ENCODE peak calls at places on chromosomes 5 and 9, in five cellular contexts. One of them, this sample, is unnamed.
A peak's percentile ranks its signal among the peaks of the same experiment; 100 is the strongest.

GRCh38 chr5:170097934-170098333 is 7.8 kb upstream of the FOXI1 start:
- DNase-seq in NCI-H1694: no peak
- DNase-seq in heart left ventricle: no peak
- DNase-seq in NCI-H345: no peak
- DNase-seq in OCI-LY7: no peak
- DNase-seq in this sample: no peak

GRCh38 chr5:116145416-116145815 is 60.6 kb downstream of the COMMD10 start:
- DNase-seq in OCI-LY7: no peak
- DNase-seq in NCI-H1694: no peak
- DNase-seq in heart left ventricle: no peak
- DNase-seq in NCI-H345: no peak
- DNase-seq in this sample: no peak

GRCh38 chr9:21788752-21789151 is 13.7 kb upstream of the MTAP start:
- DNase-seq in heart left ventricle: no peak
- DNase-seq in OCI-LY7: no peak
- DNase-seq in NCI-H345: no peak
- DNase-seq in NCI-H1694: no peak
- DNase-seq in this sample: no peak

GRCh38 chr5:123460296-123460729 is 37.1 kb upstream of the CEP120 start:
- DNase-seq in heart left ventricle: no peak
- DNase-seq in NCI-H345: no peak
- DNase-seq in OCI-LY7: no peak
- DNase-seq in NCI-H1694: no peak
- DNase-seq in this sample: no peak

GRCh38 chr9:18675345-18675744 is 201.4 kb downstream of the ADAMTSL1 start:
- DNase-seq in NCI-H345: no peak
- DNase-seq in NCI-H1694: no peak
- DNase-seq in heart left ventricle: no peak
- DNase-seq in OCI-LY7: no peak
- DNase-seq in this sample: no peak

GRCh38 chr5:51990661-51991180 is 607.5 kb downstream of the ISL1 start:
- DNase-seq in heart left ventricle: no peak
- DNase-seq in NCI-H345: no peak
- DNase-seq in NCI-H1694: no peak
- DNase-seq in OCI-LY7: no peak
- DNase-seq in this sample: no peak

GRCh38 chr5:66015296-66015960 is 89.1 kb downstream of the ERBIN start:
- DNase-seq in NCI-H345: no peak
- DNase-seq in heart left ventricle: no peak
- DNase-seq in OCI-LY7: no peak
- DNase-seq in NCI-H1694: no peak
- DNase-seq in this sample: no peak

GRCh38 chr5:74363603-74364205 is 276.8 kb downstream of the ENC1 start:
- DNase-seq in NCI-H1694: no peak
- DNase-seq in heart left ventricle: no peak
- DNase-seq in NCI-H345: no peak
- DNase-seq in OCI-LY7: no peak
- DNase-seq in this sample: no peak

GRCh38 chr5:108074626-108075025 is 307.3 kb downstream of the FBXL17 start:
- DNase-seq in heart left ventricle: no peak
- DNase-seq in OCI-LY7: no peak
- DNase-seq in NCI-H1694: no peak
- DNase-seq in NCI-H345: no peak
- DNase-seq in this sample: no peak

GRCh38 chr5:146877783-146878470 is 630 bp downstream of the PPP2R2B start:
- DNase-seq in NCI-H1694: peak; percentile 22
- DNase-seq in OCI-LY7: no peak
- DNase-seq in NCI-H345: peak; percentile 55
- DNase-seq in heart left ventricle: no peak
- DNase-seq in this sample: no peak

GRCh38 chr9:82606761-82607382 is 456.1 kb downstream of the RASEF start:
- DNase-seq in NCI-H345: peak; percentile 49
- DNase-seq in OCI-LY7: peak; percentile 64
- DNase-seq in heart left ventricle: peak; percentile 15
- DNase-seq in NCI-H1694: peak; percentile 28
- DNase-seq in this sample: peak; percentile 41

GRCh38 chr5:55306641-55307382 is 682 bp downstream of the DHX29 start:
- DNase-seq in OCI-LY7: peak; percentile 18
- DNase-seq in heart left ventricle: no peak
- DNase-seq in NCI-H1694: no peak
- DNase-seq in NCI-H345: no peak
- DNase-seq in this sample: no peak

GRCh38 chr9:694499-695154 is 146.9 kb upstream of the DMRT1 start:
- DNase-seq in NCI-H345: no peak
- DNase-seq in NCI-H1694: no peak
- DNase-seq in OCI-LY7: no peak
- DNase-seq in heart left ventricle: peak; percentile 35
- DNase-seq in this sample: no peak

GRCh38 chr9:105637787-105638395 is 24.4 kb upstream of the TAL2 start:
- DNase-seq in NCI-H1694: no peak
- DNase-seq in OCI-LY7: peak; percentile 13
- DNase-seq in NCI-H345: no peak
- DNase-seq in heart left ventricle: no peak
- DNase-seq in this sample: no peak

GRCh38 chr9:5886114-5886939 is 4.4 kb upstream of the MLANA start:
- DNase-seq in NCI-H1694: peak; percentile 73
- DNase-seq in NCI-H345: peak; percentile 74
- DNase-seq in heart left ventricle: peak; percentile 72
- DNase-seq in OCI-LY7: peak; percentile 75
- DNase-seq in this sample: no peak

GRCh38 chr9:69444021-69444420 is 119.0 kb downstream of the ENTREP1 start:
- DNase-seq in NCI-H345: no peak
- DNase-seq in NCI-H1694: no peak
- DNase-seq in OCI-LY7: no peak
- DNase-seq in heart left ventricle: no peak
- DNase-seq in this sample: no peak

GRCh38 chr9:128705051-128705965 is 3.0 kb downstream of the PKN3 start:
- DNase-seq in OCI-LY7: no peak
- DNase-seq in NCI-H345: no peak
- DNase-seq in heart left ventricle: no peak
- DNase-seq in NCI-H1694: no peak
- DNase-seq in this sample: no peak

GRCh38 chr5:124436294-124436693 is 310.1 kb downstream of the ZNF608 start:
- DNase-seq in NCI-H1694: no peak
- DNase-seq in OCI-LY7: no peak
- DNase-seq in NCI-H345: no peak
- DNase-seq in heart left ventricle: no peak
- DNase-seq in this sample: no peak

GRCh38 chr9:4339783-4340335 is 40.0 kb upstream of the GLIS3 start:
- DNase-seq in heart left ventricle: no peak
- DNase-seq in OCI-LY7: no peak
- DNase-seq in NCI-H1694: no peak
- DNase-seq in NCI-H345: no peak
- DNase-seq in this sample: no peak

GRCh38 chr9:130659699-130660248 is 4.6 kb upstream of the PRDM12 start:
- DNase-seq in heart left ventricle: no peak
- DNase-seq in OCI-LY7: no peak
- DNase-seq in NCI-H345: no peak
- DNase-seq in NCI-H1694: no peak
- DNase-seq in this sample: peak; percentile 56

GRCh38 chr9:98101868-98102273 is 17.2 kb downstream of the TRIM14 start:
- DNase-seq in OCI-LY7: peak; percentile 97
- DNase-seq in NCI-H345: peak; percentile 35
- DNase-seq in heart left ventricle: no peak
- DNase-seq in NCI-H1694: no peak
- DNase-seq in this sample: peak; percentile 40

GRCh38 chr5:57299945-57300344 is 126.1 kb downstream of the GPBP1 start:
- DNase-seq in NCI-H1694: no peak
- DNase-seq in NCI-H345: no peak
- DNase-seq in heart left ventricle: no peak
- DNase-seq in OCI-LY7: no peak
- DNase-seq in this sample: no peak

GRCh38 chr5:317086-317811 is 4.3 kb upstream of the AHRR start:
- DNase-seq in NCI-H1694: no peak
- DNase-seq in heart left ventricle: no peak
- DNase-seq in OCI-LY7: peak; percentile 62
- DNase-seq in NCI-H345: peak; percentile 60
- DNase-seq in this sample: no peak

This sample was measured in NCI-H2171.